ENCODE peak calls at places on chromosomes 16 and 17, in nine cellular contexts. One of them, this sample, is unnamed.

GRCh38 chr16:728131-728889 is 1.4 kb downstream of the HAGHL start:
- DNase-seq in epithelial cell of esophagus: peak
- DNase-seq in GM10248: peak
- DNase-seq in uterus: no peak
- DNase-seq in stomach: peak
- DNase-seq in Peyer's patch: peak
- DNase-seq in OCI-LY7: peak
- DNase-seq in Calu3: peak
- DNase-seq in prostate gland: peak
- DNase-seq in this sample: peak

GRCh38 chr17:18139949-18140348 is 31.4 kb downstream of the MYO15A start:
- DNase-seq in epithelial cell of esophagus: no peak
- DNase-seq in GM10248: peak
- DNase-seq in uterus: no peak
- DNase-seq in stomach: no peak
- DNase-seq in Peyer's patch: no peak
- DNase-seq in OCI-LY7: no peak
- DNase-seq in Calu3: no peak
- DNase-seq in prostate gland: no peak
- DNase-seq in this sample: no peak

GRCh38 chr17:57609125-57609877 is 135.8 kb downstream of the CCDC182 start:
- DNase-seq in epithelial cell of esophagus: no peak
- DNase-seq in GM10248: no peak
- DNase-seq in uterus: no peak
- DNase-seq in stomach: no peak
- DNase-seq in Peyer's patch: no peak
- DNase-seq in OCI-LY7: no peak
- DNase-seq in Calu3: no peak
- DNase-seq in prostate gland: no peak
- DNase-seq in this sample: no peak

GRCh38 chr17:38322156-38322779 is 21.5 kb downstream of the GPR179 start:
- DNase-seq in epithelial cell of esophagus: peak
- DNase-seq in GM10248: peak
- DNase-seq in uterus: peak
- DNase-seq in stomach: peak
- DNase-seq in Peyer's patch: peak
- DNase-seq in OCI-LY7: peak
- DNase-seq in Calu3: peak
- DNase-seq in prostate gland: no peak
- DNase-seq in this sample: peak

GRCh38 chr16:87207509-87207908 is 109.7 kb downstream of the C16orf95 start:
- DNase-seq in epithelial cell of esophagus: peak
- DNase-seq in GM10248: no peak
- DNase-seq in uterus: no peak
- DNase-seq in stomach: no peak
- DNase-seq in Peyer's patch: no peak
- DNase-seq in OCI-LY7: no peak
- DNase-seq in Calu3: no peak
- DNase-seq in prostate gland: no peak
- DNase-seq in this sample: no peak

GRCh38 chr16:1032607-1033006 is 39.9 kb upstream of the SSTR5 start:
- DNase-seq in epithelial cell of esophagus: no peak
- DNase-seq in GM10248: no peak
- DNase-seq in uterus: no peak
- DNase-seq in stomach: no peak
- DNase-seq in Peyer's patch: no peak
- DNase-seq in OCI-LY7: no peak
- DNase-seq in Calu3: no peak
- DNase-seq in prostate gland: no peak
- DNase-seq in this sample: no peak

GRCh38 chr17:37051839-37052238 is 103.1 kb downstream of the AATF start:
- DNase-seq in epithelial cell of esophagus: no peak
- DNase-seq in GM10248: no peak
- DNase-seq in uterus: no peak
- DNase-seq in stomach: no peak
- DNase-seq in Peyer's patch: peak
- DNase-seq in OCI-LY7: no peak
- DNase-seq in Calu3: no peak
- DNase-seq in prostate gland: no peak
- DNase-seq in this sample: no peak

GRCh38 chr16:31243734-31244670 is 15.8 kb upstream of the ITGAM start:
- DNase-seq in epithelial cell of esophagus: no peak
- DNase-seq in GM10248: peak
- DNase-seq in uterus: no peak
- DNase-seq in stomach: no peak
- DNase-seq in Peyer's patch: no peak
- DNase-seq in OCI-LY7: peak
- DNase-seq in Calu3: no peak
- DNase-seq in prostate gland: no peak
- DNase-seq in this sample: no peak

GRCh38 chr17:6639014-6639650 is 1.4 kb downstream of the KIAA0753 start:
- DNase-seq in epithelial cell of esophagus: peak
- DNase-seq in GM10248: no peak
- DNase-seq in uterus: no peak
- DNase-seq in stomach: no peak
- DNase-seq in Peyer's patch: no peak
- DNase-seq in OCI-LY7: no peak
- DNase-seq in Calu3: no peak
- DNase-seq in prostate gland: no peak
- DNase-seq in this sample: no peak

GRCh38 chr16:56812884-56813283 is 52.1 kb upstream of the SLC12A3 start:
- DNase-seq in epithelial cell of esophagus: peak
- DNase-seq in GM10248: no peak
- DNase-seq in uterus: no peak
- DNase-seq in stomach: no peak
- DNase-seq in Peyer's patch: no peak
- DNase-seq in OCI-LY7: no peak
- DNase-seq in Calu3: no peak
- DNase-seq in prostate gland: no peak
- DNase-seq in this sample: no peak

GRCh38 chr16:87333581-87334331 is 16.6 kb upstream of the C16orf95 start:
- DNase-seq in epithelial cell of esophagus: no peak
- DNase-seq in GM10248: no peak
- DNase-seq in uterus: no peak
- DNase-seq in stomach: no peak
- DNase-seq in Peyer's patch: no peak
- DNase-seq in OCI-LY7: no peak
- DNase-seq in Calu3: no peak
- DNase-seq in prostate gland: no peak
- DNase-seq in this sample: no peak

GRCh38 chr16:1790611-1791255 is 2.8 kb downstream of the IGFALS start:
- DNase-seq in epithelial cell of esophagus: no peak
- DNase-seq in GM10248: no peak
- DNase-seq in uterus: no peak
- DNase-seq in stomach: no peak
- DNase-seq in Peyer's patch: peak
- DNase-seq in OCI-LY7: no peak
- DNase-seq in Calu3: no peak
- DNase-seq in prostate gland: peak
- DNase-seq in this sample: no peak

GRCh38 chr16:89142474-89143197 is 28.9 kb upstream of the CDH15 start:
- DNase-seq in epithelial cell of esophagus: peak
- DNase-seq in GM10248: no peak
- DNase-seq in uterus: no peak
- DNase-seq in stomach: no peak
- DNase-seq in Peyer's patch: no peak
- DNase-seq in OCI-LY7: no peak
- DNase-seq in Calu3: no peak
- DNase-seq in prostate gland: no peak
- DNase-seq in this sample: no peak

GRCh38 chr16:2675714-2676113 is 6.6 kb upstream of the KCTD5 start:
- DNase-seq in epithelial cell of esophagus: peak
- DNase-seq in GM10248: no peak
- DNase-seq in uterus: no peak
- DNase-seq in stomach: no peak
- DNase-seq in Peyer's patch: no peak
- DNase-seq in OCI-LY7: no peak
- DNase-seq in Calu3: no peak
- DNase-seq in prostate gland: no peak
- DNase-seq in this sample: no peak

GRCh38 chr17:3167574-3167973 is 29.7 kb upstream of the OR1A2 start:
- DNase-seq in epithelial cell of esophagus: no peak
- DNase-seq in GM10248: peak
- DNase-seq in uterus: no peak
- DNase-seq in stomach: no peak
- DNase-seq in Peyer's patch: no peak
- DNase-seq in OCI-LY7: peak
- DNase-seq in Calu3: no peak
- DNase-seq in prostate gland: no peak
- DNase-seq in this sample: peak

GRCh38 chr17:35879748-35880654 is at the start of gene CCL5:
- DNase-seq in epithelial cell of esophagus: peak
- DNase-seq in GM10248: peak
- DNase-seq in uterus: no peak
- DNase-seq in stomach: no peak
- DNase-seq in Peyer's patch: peak
- DNase-seq in OCI-LY7: peak
- DNase-seq in Calu3: no peak
- DNase-seq in prostate gland: no peak
- DNase-seq in this sample: peak

GRCh38 chr17:41967921-41968578 is 1.5 kb downstream of the CNP start:
- DNase-seq in epithelial cell of esophagus: no peak
- DNase-seq in GM10248: no peak
- DNase-seq in uterus: no peak
- DNase-seq in stomach: no peak
- DNase-seq in Peyer's patch: no peak
- DNase-seq in OCI-LY7: no peak
- DNase-seq in Calu3: no peak
- DNase-seq in prostate gland: no peak
- DNase-seq in this sample: no peak
- TF ChIP-seq CTCF in epithelial cell of esophagus: no peak
- TF ChIP-seq CTCF in GM10248: no peak
- TF ChIP-seq CTCF in uterus: no peak
- TF ChIP-seq CTCF in stomach: no peak
- TF ChIP-seq CTCF in Peyer's patch: no peak
- TF ChIP-seq CTCF in OCI-LY7: no peak
- TF ChIP-seq CTCF in Calu3: no peak
- TF ChIP-seq CTCF in prostate gland: no peak
- TF ChIP-seq CTCF in this sample: no peak

GRCh38 chr17:82371333-82372062 is at the start of gene UTS2R:
- DNase-seq in epithelial cell of esophagus: no peak
- DNase-seq in GM10248: no peak
- DNase-seq in uterus: no peak
- DNase-seq in stomach: no peak
- DNase-seq in Peyer's patch: no peak
- DNase-seq in OCI-LY7: no peak
- DNase-seq in Calu3: no peak
- DNase-seq in prostate gland: no peak
- DNase-seq in this sample: no peak

GRCh38 chr17:82373731-82374625 is 2.4 kb downstream of the UTS2R start:
- DNase-seq in epithelial cell of esophagus: no peak
- DNase-seq in GM10248: no peak
- DNase-seq in uterus: no peak
- DNase-seq in stomach: no peak
- DNase-seq in Peyer's patch: no peak
- DNase-seq in OCI-LY7: no peak
- DNase-seq in Calu3: no peak
- DNase-seq in prostate gland: no peak
- DNase-seq in this sample: no peak

GRCh38 chr17:82372591-82373452 is 1.3 kb downstream of the UTS2R start:
- DNase-seq in epithelial cell of esophagus: no peak
- DNase-seq in GM10248: no peak
- DNase-seq in uterus: no peak
- DNase-seq in stomach: no peak
- DNase-seq in Peyer's patch: no peak
- DNase-seq in OCI-LY7: no peak
- DNase-seq in Calu3: no peak
- DNase-seq in prostate gland: no peak
- DNase-seq in this sample: peak

GRCh38 chr17:82370471-82371332 is 863 bp upstream of the UTS2R start:
- DNase-seq in epithelial cell of esophagus: no peak
- DNase-seq in GM10248: peak
- DNase-seq in uterus: no peak
- DNase-seq in stomach: no peak
- DNase-seq in Peyer's patch: peak
- DNase-seq in OCI-LY7: peak
- DNase-seq in Calu3: no peak
- DNase-seq in prostate gland: no peak
- DNase-seq in this sample: peak

DNA sequence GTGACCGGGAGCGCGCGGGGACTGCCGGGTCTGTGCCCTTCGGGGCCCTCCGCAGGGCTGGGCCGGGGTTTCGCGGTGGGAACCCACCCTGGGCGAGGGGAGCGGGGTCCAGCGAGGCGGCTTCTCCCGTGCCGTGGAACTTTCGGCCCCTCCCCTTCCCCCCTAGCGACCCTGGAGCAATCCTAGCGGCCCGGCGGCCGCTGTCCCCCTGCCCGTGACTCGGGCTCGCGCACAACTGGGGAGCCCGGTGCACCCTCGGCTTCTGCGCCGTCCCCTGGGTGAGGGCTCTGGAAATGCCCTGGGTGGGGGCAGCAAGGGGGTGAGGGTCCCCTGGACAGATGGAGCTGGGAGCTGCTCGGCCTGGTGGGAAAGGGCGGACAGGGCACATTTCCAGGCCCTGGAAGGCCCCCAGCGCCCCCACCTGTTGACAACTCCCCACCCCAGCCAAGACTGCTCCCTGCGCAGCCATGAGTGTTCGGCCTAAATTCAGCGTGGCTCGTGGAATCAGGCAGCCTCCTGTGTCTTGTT is 562 bp downstream of the UTS2R start:
- DNase-seq in epithelial cell of esophagus: no peak
- DNase-seq in GM10248: no peak
- DNase-seq in uterus: no peak
- DNase-seq in stomach: no peak
- DNase-seq in Peyer's patch: no peak
- DNase-seq in OCI-LY7: no peak
- DNase-seq in Calu3: no peak
- DNase-seq in prostate gland: no peak
- DNase-seq in this sample: no peak
- TF ChIP-seq CTCF in epithelial cell of esophagus: no peak
- TF ChIP-seq CTCF in GM10248: no peak
- TF ChIP-seq CTCF in uterus: no peak
- TF ChIP-seq CTCF in stomach: no peak
- TF ChIP-seq CTCF in Peyer's patch: no peak
- TF ChIP-seq CTCF in OCI-LY7: no peak
- TF ChIP-seq CTCF in Calu3: no peak
- TF ChIP-seq CTCF in prostate gland: no peak
- TF ChIP-seq CTCF in this sample: no peak

GRCh38 chr16:16861546-16861945 is 482.6 kb downstream of the NPIPA7 start:
- DNase-seq in epithelial cell of esophagus: peak
- DNase-seq in GM10248: peak
- DNase-seq in uterus: no peak
- DNase-seq in stomach: peak
- DNase-seq in Peyer's patch: peak
- DNase-seq in OCI-LY7: peak
- DNase-seq in Calu3: peak
- DNase-seq in prostate gland: peak
- DNase-seq in this sample: peak
- TF ChIP-seq CTCF in epithelial cell of esophagus: no peak
- TF ChIP-seq CTCF in GM10248: peak
- TF ChIP-seq CTCF in uterus: peak
- TF ChIP-seq CTCF in stomach: peak
- TF ChIP-seq CTCF in Peyer's patch: peak
- TF ChIP-seq CTCF in OCI-LY7: peak
- TF ChIP-seq CTCF in Calu3: peak
- TF ChIP-seq CTCF in prostate gland: peak
- TF ChIP-seq CTCF in this sample: peak

DNA sequence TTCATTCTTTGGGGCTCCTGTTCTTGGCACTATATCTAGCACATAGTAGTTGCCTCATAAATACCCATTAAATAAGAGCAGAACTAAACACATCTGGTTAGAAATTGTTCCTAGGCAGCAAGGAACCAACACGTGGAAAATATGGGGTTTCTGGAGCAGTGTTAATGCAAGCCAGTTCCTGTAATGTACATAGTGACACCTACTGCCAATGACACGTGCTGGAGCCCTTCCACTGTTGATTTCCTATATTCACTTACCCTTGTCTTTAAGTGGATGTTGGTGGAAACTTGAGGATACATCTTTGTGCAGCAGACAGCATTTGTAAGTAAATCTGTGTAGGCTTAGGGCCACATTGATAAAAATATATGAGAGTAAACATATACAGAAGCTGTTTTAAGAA is 1.6 kb upstream of the IRF8 start:
- DNase-seq in epithelial cell of esophagus: no peak
- DNase-seq in GM10248: no peak
- DNase-seq in uterus: no peak
- DNase-seq in stomach: no peak
- DNase-seq in Peyer's patch: peak
- DNase-seq in OCI-LY7: peak
- DNase-seq in Calu3: no peak
- DNase-seq in prostate gland: no peak
- DNase-seq in this sample: no peak
- TF ChIP-seq CTCF in epithelial cell of esophagus: no peak
- TF ChIP-seq CTCF in GM10248: peak
- TF ChIP-seq CTCF in uterus: no peak
- TF ChIP-seq CTCF in stomach: no peak
- TF ChIP-seq CTCF in Peyer's patch: no peak
- TF ChIP-seq CTCF in OCI-LY7: peak
- TF ChIP-seq CTCF in Calu3: no peak
- TF ChIP-seq CTCF in prostate gland: no peak
- TF ChIP-seq CTCF in this sample: peak